ENCODE peak calls at places on chromosomes 12 and 14, in eight cellular contexts. One of them, this sample, is unnamed.

GRCh38 chr12:123253606-123254459 is 17.8 kb downstream of the CDK2AP1 start:
- DNase-seq in fibroblast of villous mesenchyme: no peak
- DNase-seq in pancreas: no peak
- DNase-seq in transverse colon: no peak
- DNase-seq in fibroblast of lung: no peak
- DNase-seq in fibroblast of mammary gland: no peak
- DNase-seq in GM12865: no peak
- DNase-seq in fibroblast of the aortic adventitia: peak
- DNase-seq in this sample: no peak

GRCh38 chr14:36509056-36509917 is 10.7 kb downstream of the NKX2-1 start:
- DNase-seq in fibroblast of villous mesenchyme: no peak
- DNase-seq in pancreas: no peak
- DNase-seq in transverse colon: no peak
- DNase-seq in fibroblast of lung: no peak
- DNase-seq in fibroblast of mammary gland: no peak
- DNase-seq in GM12865: no peak
- DNase-seq in fibroblast of the aortic adventitia: no peak
- DNase-seq in this sample: no peak

GRCh38 chr14:91878274-91878673 is 10.9 kb upstream of the TC2N start:
- DNase-seq in fibroblast of villous mesenchyme: no peak
- DNase-seq in pancreas: no peak
- DNase-seq in transverse colon: no peak
- DNase-seq in fibroblast of lung: no peak
- DNase-seq in fibroblast of mammary gland: no peak
- DNase-seq in GM12865: no peak
- DNase-seq in fibroblast of the aortic adventitia: no peak
- DNase-seq in this sample: no peak

GRCh38 chr14:71890541-71890940 is 41.7 kb upstream of the RGS6 start:
- DNase-seq in fibroblast of villous mesenchyme: no peak
- DNase-seq in pancreas: no peak
- DNase-seq in transverse colon: no peak
- DNase-seq in fibroblast of lung: no peak
- DNase-seq in fibroblast of mammary gland: no peak
- DNase-seq in GM12865: no peak
- DNase-seq in fibroblast of the aortic adventitia: no peak
- DNase-seq in this sample: no peak

GRCh38 chr12:13027032-13027431 is 17.1 kb upstream of the FAM234B start:
- DNase-seq in fibroblast of villous mesenchyme: no peak
- DNase-seq in pancreas: no peak
- DNase-seq in transverse colon: no peak
- DNase-seq in fibroblast of lung: no peak
- DNase-seq in fibroblast of mammary gland: no peak
- DNase-seq in GM12865: no peak
- DNase-seq in fibroblast of the aortic adventitia: no peak
- DNase-seq in this sample: no peak

GRCh38 chr14:64703393-64704144 is 655 bp upstream of the PLEKHG3 start:
- DNase-seq in fibroblast of villous mesenchyme: peak
- DNase-seq in pancreas: no peak
- DNase-seq in transverse colon: no peak
- DNase-seq in fibroblast of lung: no peak
- DNase-seq in fibroblast of mammary gland: no peak
- DNase-seq in GM12865: no peak
- DNase-seq in fibroblast of the aortic adventitia: peak
- DNase-seq in this sample: no peak

GRCh38 chr12:115264605-115265004 is 580.6 kb upstream of the TBX3 start:
- DNase-seq in fibroblast of villous mesenchyme: no peak
- DNase-seq in pancreas: no peak
- DNase-seq in transverse colon: no peak
- DNase-seq in fibroblast of lung: no peak
- DNase-seq in fibroblast of mammary gland: no peak
- DNase-seq in GM12865: no peak
- DNase-seq in fibroblast of the aortic adventitia: no peak
- DNase-seq in this sample: no peak

GRCh38 chr14:52267501-52268190 is at the start of gene PTGDR:
- DNase-seq in fibroblast of villous mesenchyme: peak
- DNase-seq in pancreas: no peak
- DNase-seq in transverse colon: peak
- DNase-seq in fibroblast of lung: peak
- DNase-seq in fibroblast of mammary gland: peak
- DNase-seq in GM12865: no peak
- DNase-seq in fibroblast of the aortic adventitia: peak
- DNase-seq in this sample: peak

GRCh38 chr12:103973909-103974308 is 8.2 kb downstream of the TDG start:
- DNase-seq in fibroblast of villous mesenchyme: no peak
- DNase-seq in pancreas: no peak
- DNase-seq in transverse colon: no peak
- DNase-seq in fibroblast of lung: no peak
- DNase-seq in fibroblast of mammary gland: no peak
- DNase-seq in GM12865: no peak
- DNase-seq in fibroblast of the aortic adventitia: no peak
- DNase-seq in this sample: no peak

GRCh38 chr12:124910561-124911478 is 3.6 kb downstream of the UBC start:
- DNase-seq in fibroblast of villous mesenchyme: no peak
- DNase-seq in pancreas: no peak
- DNase-seq in transverse colon: no peak
- DNase-seq in fibroblast of lung: peak
- DNase-seq in fibroblast of mammary gland: peak
- DNase-seq in GM12865: peak
- DNase-seq in fibroblast of the aortic adventitia: no peak
- DNase-seq in this sample: no peak

GRCh38 chr12:3453947-3454675 is 36.9 kb upstream of the PRMT8 start:
- DNase-seq in fibroblast of villous mesenchyme: peak
- DNase-seq in pancreas: no peak
- DNase-seq in transverse colon: no peak
- DNase-seq in fibroblast of lung: peak
- DNase-seq in fibroblast of mammary gland: peak
- DNase-seq in GM12865: no peak
- DNase-seq in fibroblast of the aortic adventitia: peak
- DNase-seq in this sample: no peak

GRCh38 chr12:114769634-114770033 is 85.7 kb upstream of the TBX3 start:
- DNase-seq in fibroblast of villous mesenchyme: peak
- DNase-seq in pancreas: no peak
- DNase-seq in transverse colon: no peak
- DNase-seq in fibroblast of lung: peak
- DNase-seq in fibroblast of mammary gland: no peak
- DNase-seq in GM12865: no peak
- DNase-seq in fibroblast of the aortic adventitia: no peak
- DNase-seq in this sample: no peak

GRCh38 chr12:40054554-40055226 is 51.2 kb downstream of the SLC2A13 start:
- DNase-seq in fibroblast of villous mesenchyme: peak
- DNase-seq in pancreas: no peak
- DNase-seq in transverse colon: peak
- DNase-seq in fibroblast of lung: peak
- DNase-seq in fibroblast of mammary gland: peak
- DNase-seq in GM12865: no peak
- DNase-seq in fibroblast of the aortic adventitia: peak
- DNase-seq in this sample: no peak

GRCh38 chr12:106345739-106346138 is 11.8 kb upstream of the POLR3B start:
- DNase-seq in fibroblast of villous mesenchyme: peak
- DNase-seq in pancreas: no peak
- DNase-seq in transverse colon: no peak
- DNase-seq in fibroblast of lung: peak
- DNase-seq in fibroblast of mammary gland: peak
- DNase-seq in GM12865: peak
- DNase-seq in fibroblast of the aortic adventitia: peak
- DNase-seq in this sample: no peak

GRCh38 chr12:100959481-100959880 is 164.9 kb downstream of the ANO4 start:
- DNase-seq in fibroblast of villous mesenchyme: peak
- DNase-seq in pancreas: no peak
- DNase-seq in transverse colon: no peak
- DNase-seq in fibroblast of lung: peak
- DNase-seq in fibroblast of mammary gland: peak
- DNase-seq in GM12865: no peak
- DNase-seq in fibroblast of the aortic adventitia: peak
- DNase-seq in this sample: no peak

GRCh38 chr12:12561305-12562015 is 1.2 kb downstream of the DUSP16 start:
- DNase-seq in fibroblast of villous mesenchyme: peak
- DNase-seq in pancreas: peak
- DNase-seq in transverse colon: peak
- DNase-seq in fibroblast of lung: peak
- DNase-seq in fibroblast of mammary gland: peak
- DNase-seq in GM12865: peak
- DNase-seq in fibroblast of the aortic adventitia: peak
- DNase-seq in this sample: peak

GRCh38 chr14:52801014-52801708 is 9.8 kb upstream of the GNPNAT1 start:
- DNase-seq in fibroblast of villous mesenchyme: peak
- DNase-seq in pancreas: no peak
- DNase-seq in transverse colon: no peak
- DNase-seq in fibroblast of lung: peak
- DNase-seq in fibroblast of mammary gland: peak
- DNase-seq in GM12865: no peak
- DNase-seq in fibroblast of the aortic adventitia: peak
- DNase-seq in this sample: no peak

GRCh38 chr12:9132008-9132535 is 16.4 kb upstream of the A2M start:
- DNase-seq in fibroblast of villous mesenchyme: peak
- DNase-seq in pancreas: no peak
- DNase-seq in transverse colon: no peak
- DNase-seq in fibroblast of lung: peak
- DNase-seq in fibroblast of mammary gland: peak
- DNase-seq in GM12865: no peak
- DNase-seq in fibroblast of the aortic adventitia: peak
- DNase-seq in this sample: no peak

GRCh38 chr14:92958373-92959188 is 35.6 kb downstream of the CHGA start:
- DNase-seq in fibroblast of villous mesenchyme: no peak
- DNase-seq in pancreas: no peak
- DNase-seq in transverse colon: no peak
- DNase-seq in fibroblast of lung: no peak
- DNase-seq in fibroblast of mammary gland: no peak
- DNase-seq in GM12865: no peak
- DNase-seq in fibroblast of the aortic adventitia: no peak
- DNase-seq in this sample: no peak

GRCh38 chr12:95248604-95249355 is 31.2 kb downstream of the VEZT start:
- DNase-seq in fibroblast of villous mesenchyme: peak
- DNase-seq in pancreas: no peak
- DNase-seq in transverse colon: no peak
- DNase-seq in fibroblast of lung: peak
- DNase-seq in fibroblast of mammary gland: peak
- DNase-seq in GM12865: no peak
- DNase-seq in fibroblast of the aortic adventitia: peak
- DNase-seq in this sample: no peak

GRCh38 chr14:101893759-101894158 is 70.6 kb upstream of the DYNC1H1 start:
- DNase-seq in fibroblast of villous mesenchyme: no peak
- DNase-seq in pancreas: no peak
- DNase-seq in transverse colon: peak
- DNase-seq in fibroblast of lung: no peak
- DNase-seq in fibroblast of mammary gland: no peak
- DNase-seq in GM12865: no peak
- DNase-seq in fibroblast of the aortic adventitia: no peak
- DNase-seq in this sample: no peak

GRCh38 chr12:14999421-15000047 is 26.7 kb downstream of the PDE6H start:
- DNase-seq in fibroblast of villous mesenchyme: no peak
- DNase-seq in pancreas: no peak
- DNase-seq in transverse colon: no peak
- DNase-seq in fibroblast of lung: peak
- DNase-seq in fibroblast of mammary gland: peak
- DNase-seq in GM12865: no peak
- DNase-seq in fibroblast of the aortic adventitia: peak
- DNase-seq in this sample: no peak

GRCh38 chr14:97387252-97387882 is 590.2 kb downstream of the VRK1 start:
- DNase-seq in fibroblast of villous mesenchyme: no peak
- DNase-seq in pancreas: no peak
- DNase-seq in transverse colon: no peak
- DNase-seq in fibroblast of lung: no peak
- DNase-seq in fibroblast of mammary gland: no peak
- DNase-seq in GM12865: peak
- DNase-seq in fibroblast of the aortic adventitia: no peak
- DNase-seq in this sample: no peak

GRCh38 chr14:90179357-90179756 is 77.0 kb upstream of the PSMC1 start:
- DNase-seq in fibroblast of villous mesenchyme: no peak
- DNase-seq in pancreas: no peak
- DNase-seq in transverse colon: no peak
- DNase-seq in fibroblast of lung: no peak
- DNase-seq in fibroblast of mammary gland: no peak
- DNase-seq in GM12865: no peak
- DNase-seq in fibroblast of the aortic adventitia: no peak
- DNase-seq in this sample: no peak

GRCh38 chr14:93115920-93116675 is at the start of gene ITPK1:
- DNase-seq in fibroblast of villous mesenchyme: peak
- DNase-seq in pancreas: peak
- DNase-seq in transverse colon: peak
- DNase-seq in fibroblast of lung: peak
- DNase-seq in fibroblast of mammary gland: peak
- DNase-seq in GM12865: peak
- DNase-seq in fibroblast of the aortic adventitia: peak
- DNase-seq in this sample: peak

GRCh38 chr14:24416254-24416931 is 13.1 kb downstream of the CBLN3 start:
- DNase-seq in fibroblast of villous mesenchyme: no peak
- DNase-seq in pancreas: no peak
- DNase-seq in transverse colon: no peak
- DNase-seq in fibroblast of lung: no peak
- DNase-seq in fibroblast of mammary gland: no peak
- DNase-seq in GM12865: no peak
- DNase-seq in fibroblast of the aortic adventitia: no peak
- DNase-seq in this sample: no peak
- H3K4me3 ChIP-seq in fibroblast of villous mesenchyme: no peak
- H3K4me3 ChIP-seq in pancreas: no peak
- H3K4me3 ChIP-seq in transverse colon: no peak
- H3K4me3 ChIP-seq in fibroblast of lung: no peak
- H3K4me3 ChIP-seq in fibroblast of mammary gland: no peak
- H3K4me3 ChIP-seq in GM12865: no peak
- H3K4me3 ChIP-seq in fibroblast of the aortic adventitia: no peak
- H3K4me3 ChIP-seq in this sample: no peak

DNA sequence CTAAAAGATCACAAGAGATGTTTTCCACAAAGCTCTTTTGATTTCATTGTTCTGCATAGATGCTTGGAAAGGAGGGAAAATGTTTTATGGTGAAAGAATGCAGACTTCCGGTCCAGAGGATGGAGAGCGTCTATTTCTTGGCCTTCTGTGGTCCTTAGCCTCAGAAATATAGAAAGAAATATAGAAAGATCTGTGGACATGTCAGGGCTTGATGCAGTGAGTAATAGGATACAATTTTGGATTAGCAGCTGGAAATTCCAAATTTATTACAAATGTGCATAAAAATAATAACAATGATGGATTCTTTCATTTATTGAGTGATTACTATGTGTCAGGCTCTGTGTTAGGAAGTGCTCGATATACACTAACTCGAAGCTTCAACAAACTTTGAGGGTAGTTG is 20.2 kb downstream of the AKAP6 start:
- DNase-seq in fibroblast of villous mesenchyme: no peak
- DNase-seq in pancreas: no peak
- DNase-seq in transverse colon: no peak
- DNase-seq in fibroblast of lung: no peak
- DNase-seq in fibroblast of mammary gland: no peak
- DNase-seq in GM12865: no peak
- DNase-seq in fibroblast of the aortic adventitia: no peak
- DNase-seq in this sample: no peak
- H3K4me3 ChIP-seq in fibroblast of villous mesenchyme: no peak
- H3K4me3 ChIP-seq in pancreas: no peak
- H3K4me3 ChIP-seq in transverse colon: no peak
- H3K4me3 ChIP-seq in fibroblast of lung: no peak
- H3K4me3 ChIP-seq in fibroblast of mammary gland: no peak
- H3K4me3 ChIP-seq in GM12865: no peak
- H3K4me3 ChIP-seq in fibroblast of the aortic adventitia: no peak
- H3K4me3 ChIP-seq in this sample: no peak

GRCh38 chr14:104801284-104802119 is 601 bp downstream of the ZBTB42 start:
- DNase-seq in fibroblast of villous mesenchyme: no peak
- DNase-seq in pancreas: no peak
- DNase-seq in transverse colon: peak
- DNase-seq in fibroblast of lung: no peak
- DNase-seq in fibroblast of mammary gland: no peak
- DNase-seq in GM12865: no peak
- DNase-seq in fibroblast of the aortic adventitia: no peak
- DNase-seq in this sample: peak
- H3K4me3 ChIP-seq in fibroblast of villous mesenchyme: peak
- H3K4me3 ChIP-seq in pancreas: peak
- H3K4me3 ChIP-seq in transverse colon: peak
- H3K4me3 ChIP-seq in fibroblast of lung: peak
- H3K4me3 ChIP-seq in fibroblast of mammary gland: peak
- H3K4me3 ChIP-seq in GM12865: peak
- H3K4me3 ChIP-seq in fibroblast of the aortic adventitia: peak
- H3K4me3 ChIP-seq in this sample: peak

GRCh38 chr14:99352688-99353280 is 80.8 kb upstream of the BCL11B start:
- DNase-seq in fibroblast of villous mesenchyme: no peak
- DNase-seq in pancreas: no peak
- DNase-seq in transverse colon: no peak
- DNase-seq in fibroblast of lung: no peak
- DNase-seq in fibroblast of mammary gland: no peak
- DNase-seq in GM12865: no peak
- DNase-seq in fibroblast of the aortic adventitia: no peak
- DNase-seq in this sample: no peak
- H3K4me3 ChIP-seq in fibroblast of villous mesenchyme: no peak
- H3K4me3 ChIP-seq in pancreas: no peak
- H3K4me3 ChIP-seq in transverse colon: no peak
- H3K4me3 ChIP-seq in fibroblast of lung: no peak
- H3K4me3 ChIP-seq in fibroblast of mammary gland: no peak
- H3K4me3 ChIP-seq in GM12865: no peak
- H3K4me3 ChIP-seq in fibroblast of the aortic adventitia: no peak
- H3K4me3 ChIP-seq in this sample: no peak